ENCODE peak calls at places on chromosomes 12 and 14, in ten cellular contexts. D, R, I, N, S, A, P, B, G and Q are unnamed samples. For H3K27me3, the result is how much of the 10 kb centered on the place peaks cover.

GRCh38 chr14:36582011-36582873 is at the start of gene NKX2-8:
- DNase-seq in A (no peak), P (no peak), S (no peak), N (peak), G (no peak), R (no peak), I (no peak), B (peak), D (no peak), Q (peak)

GRCh38 chr14:96056509-96057422 is 17.6 kb downstream of the C14orf132 start:
- DNase-seq in R (no peak), G (peak), N (no peak), S (no peak), B (peak), D (no peak), A (peak), I (no peak), P (no peak), Q (peak)

GRCh38 chr12:92827836-92828431 is 101.2 kb downstream of the EEA1 start:
- DNase-seq in I (no peak), B (peak), A (no peak), P (no peak), S (no peak), N (no peak), G (peak), R (peak), D (no peak), Q (peak)

GRCh38 chr14:90839024-90839888 is 23.0 kb upstream of the TTC7B start:
- DNase-seq in P (no peak), G (no peak), R (peak), B (no peak), S (peak), N (peak), I (no peak), D (peak), A (no peak), Q (no peak)

GRCh38 chr12:92992041-92992440 is 62.9 kb upstream of the EEA1 start:
- DNase-seq in A (no peak), G (peak), B (no peak), S (no peak), D (no peak), N (no peak), R (no peak), P (no peak), I (no peak), Q (no peak)

GRCh38 chr12:24977060-24977459 is 28.2 kb upstream of the BCAT1 start:
- DNase-seq in A (no peak), P (no peak), I (no peak), R (no peak), S (no peak), N (no peak), D (no peak), B (no peak), G (no peak), Q (no peak)

GRCh38 chr12:55927588-55928502 is at the start of gene PYM1:
- DNase-seq in D (peak), N (peak), B (peak), R (peak), S (peak), G (peak), I (peak), A (peak), P (peak), Q (peak)

GRCh38 chr12:127690161-127690560 is 576.8 kb upstream of the TMEM132C start:
- DNase-seq in G (no peak), P (no peak), I (no peak), A (no peak), N (no peak), R (no peak), D (no peak), B (no peak), S (no peak), Q (no peak)

GRCh38 chr12:11631288-11631687 is 18.2 kb upstream of the ETV6 start:
- DNase-seq in D (no peak), I (no peak), G (no peak), S (no peak), A (no peak), P (no peak), B (no peak), R (no peak), N (no peak), Q (no peak)

GRCh38 chr14:102063092-102063807 is 23.6 kb downstream of the HSP90AA1 start:
- DNase-seq in B (peak), N (peak), D (peak), R (peak), G (peak), P (peak), A (peak), S (peak), I (peak), Q (peak)

GRCh38 chr14:89720076-89720687 is 234.3 kb downstream of the EFCAB11 start:
- DNase-seq in I (no peak), S (no peak), P (peak), R (no peak), D (no peak), B (no peak), G (no peak), N (no peak), A (no peak), Q (no peak)

GRCh38 chr12:128408669-128409068 is 141.7 kb downstream of the TMEM132C start:
- DNase-seq in N (no peak), R (no peak), S (no peak), D (no peak), B (no peak), P (no peak), G (no peak), I (no peak), A (no peak), Q (no peak)

GRCh38 chr12:92467886-92468285 is 234.9 kb upstream of the PLEKHG7 start:
- DNase-seq in I (no peak), D (no peak), G (peak), R (no peak), P (no peak), A (no peak), N (no peak), S (no peak), B (peak), Q (no peak)

GRCh38 chr14:21056520-21057163 is 980 bp upstream of the RNASE8 start:
- DNase-seq in A (no peak), G (peak), N (no peak), I (no peak), P (no peak), S (no peak), D (no peak), R (peak), B (no peak), Q (no peak)

GRCh38 chr12:121927798-121928197 is 9.4 kb downstream of the CFAP251 start:
- DNase-seq in S (no peak), B (no peak), G (no peak), I (no peak), A (no peak), D (no peak), R (no peak), P (no peak), N (no peak), Q (no peak)

GRCh38 chr12:122336015-122336946 is 70.0 kb upstream of the VPS33A start:
- DNase-seq in S (no peak), D (no peak), N (peak), G (peak), R (peak), P (peak), I (no peak), A (no peak), B (peak), Q (peak)

GRCh38 chr14:93759781-93760307 is 28.4 kb downstream of the PRIMA1 start:
- DNase-seq in D (peak), N (peak), G (no peak), B (no peak), S (peak), R (no peak), A (no peak), P (no peak), I (no peak), Q (no peak)

GRCh38 chr12:56300644-56301464 is 724 bp upstream of the CS start:
- DNase-seq in R (no peak), A (no peak), P (peak), B (peak), N (no peak), D (no peak), G (no peak), I (no peak), S (no peak), Q (no peak)

DNA sequence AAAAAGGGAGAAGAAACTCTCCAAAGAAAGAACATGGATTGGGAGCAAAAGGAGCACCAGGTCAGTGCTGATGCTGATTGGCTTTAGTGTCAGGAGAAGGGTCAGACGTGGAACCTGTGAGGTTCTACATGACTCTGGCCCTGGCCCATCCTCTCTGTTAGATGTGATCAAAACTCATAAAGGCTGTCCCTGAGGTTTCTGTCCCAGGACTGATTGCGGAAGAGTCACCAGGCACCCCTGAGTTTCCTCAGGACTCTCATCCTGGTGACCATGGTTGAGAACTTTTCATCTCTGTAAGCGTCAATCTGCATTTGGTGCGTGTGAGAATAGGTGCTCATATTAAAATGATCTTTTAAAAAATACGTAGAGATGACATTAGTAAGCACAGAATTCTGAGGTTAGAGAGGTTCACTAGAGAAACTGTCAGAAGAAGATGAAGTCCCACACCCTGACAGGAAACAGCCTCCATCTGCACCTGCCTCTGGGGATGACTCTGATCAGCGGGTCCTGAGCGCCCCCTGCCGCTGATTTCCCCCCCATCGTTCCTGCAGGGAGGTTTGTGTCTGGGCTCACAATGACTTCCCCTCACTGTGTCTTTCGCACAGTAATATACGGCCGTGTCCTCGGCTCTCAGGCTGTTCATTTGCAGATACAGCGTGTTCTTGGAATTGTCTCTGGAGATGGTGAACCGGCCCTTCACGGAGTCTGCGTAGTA is 741.8 kb downstream of the TMEM121 start:
- DNase-seq in R (no peak), P (peak), D (no peak), S (no peak), A (peak), N (no peak), G (no peak), I (no peak), B (no peak), Q (no peak)
- H3K27me3 ChIP-seq in R (under half), P (under half), D (under half), S (half or more), A (under half), N (under half), G (under half), I (under half), B (under half), Q (under half)

GRCh38 chr12:52561880-52562449 is 9.0 kb upstream of the KRT71 start:
- DNase-seq in P (no peak), I (no peak), B (peak), G (no peak), S (no peak), A (no peak), D (no peak), N (peak), R (no peak), Q (peak)
- H3K27me3 ChIP-seq in P (under half), I (under half), B (under half), G (under half), S (under half), A (under half), D (under half), N (under half), R (half or more), Q (under half)

GRCh38 chr14:97846156-97846555 is 1049.0 kb downstream of the VRK1 start:
- DNase-seq in S (no peak), G (no peak), D (no peak), P (no peak), B (no peak), N (no peak), I (no peak), A (no peak), R (no peak), Q (no peak)

GRCh38 chr14:97854918-97855317 is 1057.7 kb downstream of the VRK1 start:
- DNase-seq in D (no peak), A (no peak), R (no peak), B (peak), N (no peak), I (no peak), S (no peak), P (no peak), G (no peak), Q (no peak)

GRCh38 chr14:97850886-97851285 is 1053.7 kb downstream of the VRK1 start:
- DNase-seq in D (no peak), S (no peak), A (no peak), I (no peak), R (no peak), P (no peak), N (no peak), G (no peak), B (no peak), Q (no peak)

GRCh38 chr14:97848351-97848980 is 1051.3 kb downstream of the VRK1 start:
- DNase-seq in S (no peak), I (no peak), D (no peak), R (no peak), P (no peak), B (peak), N (no peak), G (no peak), A (no peak), Q (no peak)

DNA sequence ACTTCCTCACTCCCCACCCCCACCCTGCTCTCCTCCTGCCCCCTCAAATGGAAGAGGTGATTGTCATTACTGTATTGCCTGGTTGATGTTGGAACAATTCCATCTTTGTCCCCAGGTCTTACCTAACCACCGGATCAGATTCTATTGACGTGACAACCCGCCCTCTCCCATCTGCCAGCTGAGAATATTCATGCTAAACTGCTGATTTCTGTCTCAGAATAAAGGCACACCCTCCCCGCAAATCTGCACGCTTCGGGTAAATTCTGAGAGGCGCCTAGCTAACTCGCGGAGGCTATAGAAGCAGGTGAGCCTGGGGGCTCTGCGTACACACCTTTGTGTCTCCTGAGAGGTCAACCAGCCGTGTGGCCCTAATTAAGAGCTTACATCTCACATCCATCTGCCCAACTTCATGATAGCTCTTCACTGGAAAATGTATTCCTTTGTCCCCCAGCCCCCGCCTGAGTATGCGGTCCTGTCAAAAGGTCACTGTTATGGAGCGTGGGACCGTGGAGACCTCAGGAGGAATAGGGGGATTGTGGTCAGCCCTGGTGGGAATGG is 1054.3 kb downstream of the VRK1 start:
- DNase-seq in D (no peak), A (no peak), G (no peak), I (no peak), B (no peak), R (no peak), N (no peak), P (no peak), S (no peak), Q (no peak)
- H3K27me3 ChIP-seq in D (under half), A (under half), G (under half), I (under half), B (under half), R (under half), N (under half), P (under half), S (half or more), Q (under half)

DNA sequence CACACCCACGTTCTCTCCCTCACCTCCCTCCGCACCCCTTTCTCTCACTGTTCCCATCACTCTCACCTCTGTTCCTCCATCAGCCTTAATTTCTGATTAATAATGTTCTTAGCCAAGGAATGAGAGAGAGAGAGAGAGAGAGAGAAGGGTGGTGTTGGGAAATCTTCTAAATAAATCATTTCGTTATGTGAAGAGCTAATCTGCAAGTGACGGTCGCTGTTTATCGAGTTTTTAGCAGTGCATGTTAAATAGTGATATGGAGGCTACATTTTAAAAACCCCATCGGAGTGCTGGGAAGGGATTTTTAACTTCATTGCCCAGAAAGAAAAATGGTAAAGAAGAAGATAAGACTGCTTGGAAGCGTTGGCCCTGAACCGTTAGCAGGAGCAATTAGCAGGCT is 203.3 kb upstream of the LHX5 start:
- DNase-seq in R (no peak), D (no peak), G (no peak), N (no peak), I (no peak), B (no peak), S (no peak), P (no peak), A (no peak), Q (no peak)
- H3K27me3 ChIP-seq in R (under half), D (under half), G (under half), N (under half), I (under half), B (under half), S (half or more), P (under half), A (under half), Q (under half)

GRCh38 chr12:57734586-57734985 is 4.0 kb downstream of the AGAP2 start:
- DNase-seq in G (no peak), R (no peak), A (no peak), P (no peak), S (no peak), I (no peak), B (no peak), N (no peak), D (no peak), Q (no peak)

GRCh38 chr12:57737467-57738141 is 938 bp downstream of the AGAP2 start:
- DNase-seq in R (peak), B (no peak), D (no peak), S (no peak), G (no peak), A (no peak), N (no peak), I (no peak), P (peak), Q (peak)

GRCh38 chr12:57735198-57735855 is 3.2 kb downstream of the AGAP2 start:
- DNase-seq in G (no peak), P (peak), R (no peak), I (no peak), S (no peak), A (no peak), B (peak), N (no peak), D (no peak), Q (peak)

GRCh38 chr12:57736743-57737466 is 1.6 kb downstream of the AGAP2 start:
- DNase-seq in D (no peak), G (no peak), A (no peak), R (no peak), B (no peak), I (no peak), N (no peak), S (no peak), P (peak), Q (peak)

GRCh38 chr12:57735952-57736742 is 2.4 kb downstream of the AGAP2 start:
- DNase-seq in A (no peak), R (peak), D (no peak), B (peak), P (peak), G (no peak), I (no peak), N (no peak), S (peak), Q (peak)
- H3K27me3 ChIP-seq in A (half or more), R (half or more), D (under half), B (half or more), P (under half), G (under half), I (under half), N (under half), S (half or more), Q (half or more)

GRCh38 chr12:7032990-7033389 is 14.7 kb upstream of the LPCAT3 start:
- DNase-seq in P (no peak), D (no peak), G (no peak), A (no peak), R (no peak), N (no peak), S (no peak), B (no peak), I (no peak), Q (no peak)

GRCh38 chr12:7039403-7039802 is 21.1 kb upstream of the C1S start:
- DNase-seq in N (no peak), P (no peak), S (no peak), G (peak), B (no peak), D (no peak), I (no peak), R (no peak), A (no peak), Q (no peak)

GRCh38 chr12:7038591-7038990 is 20.3 kb upstream of the LPCAT3 start:
- DNase-seq in G (no peak), P (no peak), A (no peak), R (no peak), I (no peak), S (no peak), N (no peak), D (no peak), B (no peak), Q (no peak)

GRCh38 chr12:7031306-7031705 is 13.0 kb upstream of the LPCAT3 start:
- DNase-seq in P (no peak), N (no peak), A (no peak), G (no peak), R (no peak), I (no peak), S (no peak), B (no peak), D (no peak), Q (no peak)

GRCh38 chr12:7035464-7035863 is 17.2 kb upstream of the LPCAT3 start:
- DNase-seq in D (no peak), B (no peak), G (no peak), P (no peak), A (no peak), I (no peak), N (no peak), R (no peak), S (no peak), Q (no peak)
- H3K27me3 ChIP-seq in D (under half), B (under half), G (under half), P (under half), A (under half), I (under half), N (under half), R (under half), S (under half), Q (under half)

GRCh38 chr12:95790025-95790911 is at the start of gene NTN4:
- DNase-seq in B (peak), S (peak), G (no peak), P (no peak), A (peak), D (peak), R (peak), I (peak), N (peak), Q (peak)

GRCh38 chr12:95788637-95789036 is 1.9 kb downstream of the NTN4 start:
- DNase-seq in B (no peak), I (no peak), P (no peak), R (peak), D (no peak), A (no peak), G (peak), S (no peak), N (no peak), Q (no peak)

GRCh38 chr12:95789126-95790024 is 1.2 kb downstream of the NTN4 start:
- DNase-seq in I (peak), G (no peak), N (peak), R (no peak), S (peak), B (peak), D (peak), P (no peak), A (peak), Q (peak)

GRCh38 chr12:95784886-95785285 is 5.7 kb downstream of the NTN4 start:
- DNase-seq in D (no peak), G (no peak), I (no peak), S (no peak), N (no peak), A (no peak), R (no peak), P (no peak), B (no peak), Q (no peak)

DNA sequence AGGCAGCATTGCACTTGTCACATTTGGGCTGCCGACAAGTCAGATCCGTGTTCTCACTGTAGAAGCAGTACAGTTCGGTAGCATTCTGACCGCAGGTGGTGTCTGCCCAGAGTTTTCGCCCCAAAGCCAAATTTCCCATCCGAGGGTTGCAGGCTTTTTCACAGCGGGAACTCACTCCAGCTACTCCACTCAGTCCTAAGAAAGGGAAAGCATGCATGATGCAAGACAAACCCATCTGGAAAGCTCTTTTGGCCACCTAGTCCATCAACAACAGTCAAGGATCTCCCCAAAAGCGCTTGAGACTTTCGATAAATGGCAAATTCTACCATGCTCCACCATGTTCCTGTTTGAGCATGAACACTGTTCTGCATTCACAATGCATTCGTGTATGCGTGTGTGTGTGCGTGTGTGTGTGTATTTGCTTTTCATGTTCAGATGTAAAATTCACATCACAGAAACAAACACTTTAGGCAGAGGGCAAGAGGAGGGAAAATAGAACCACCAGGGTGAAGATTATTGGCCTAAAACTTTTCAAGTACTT is 3.2 kb downstream of the NTN4 start:
- DNase-seq in S (no peak), A (no peak), R (no peak), D (no peak), P (no peak), I (no peak), G (no peak), N (no peak), B (no peak), Q (no peak)
- H3K27me3 ChIP-seq in S (under half), A (under half), R (half or more), D (under half), P (under half), I (under half), G (under half), N (under half), B (under half), Q (half or more)